ENCODE peak calls at places on chromosomes 5 and 9, in eight cellular contexts. K is A673; A is dorsolateral prefrontal cortex; E is CD8-positive, alpha-beta memory T cell; G is CD4-positive, alpha-beta memory T cell; S is ovary; Q is GM12865; T is hepatocyte. Y is an unnamed sample.

GRCh38 chr9:134171316-134172197 is 7.2 kb upstream of the RNU6ATAC start:
- DNase-seq in K (no peak), A (no peak), E (no peak), G (no peak), S (no peak), Q (no peak), T (peak), Y (no peak)

GRCh38 chr5:159533197-159533596 is 202.9 kb upstream of the IL12B start:
- DNase-seq in K (no peak), A (no peak), E (no peak), G (no peak), S (no peak), Q (no peak), T (peak), Y (no peak)

GRCh38 chr5:102670224-102670836 is 84.8 kb upstream of the PAM start:
- DNase-seq in K (peak), A (no peak), E (no peak), G (no peak), S (no peak), Q (no peak), T (peak), Y (no peak)

GRCh38 chr5:134451618-134452505 is 40.2 kb upstream of the CDKN2AIPNL start:
- DNase-seq in K (peak), A (peak), E (no peak), G (no peak), S (peak), Q (no peak), T (peak), Y (peak)

GRCh38 chr5:71974165-71974564 is 133.1 kb upstream of the MAP1B start:
- DNase-seq in K (no peak), A (no peak), E (no peak), G (no peak), S (no peak), Q (no peak), T (no peak), Y (no peak)

GRCh38 chr5:77152441-77152840 is 58.0 kb upstream of the PDE8B start:
- DNase-seq in K (no peak), A (no peak), E (no peak), G (no peak), S (no peak), Q (no peak), T (no peak), Y (no peak)

GRCh38 chr9:74770508-74771261 is 117.0 kb downstream of the TRPM6 start:
- DNase-seq in K (peak), A (no peak), E (peak), G (peak), S (no peak), Q (peak), T (peak), Y (no peak)

GRCh38 chr9:124768778-124769350 is 2.2 kb downstream of the NR6A1 start:
- DNase-seq in K (no peak), A (no peak), E (no peak), G (no peak), S (no peak), Q (no peak), T (no peak), Y (no peak)

GRCh38 chr5:140219068-140219971 is 44.3 kb downstream of the CYSTM1 start:
- DNase-seq in K (no peak), A (no peak), E (no peak), G (no peak), S (no peak), Q (no peak), T (no peak), Y (no peak)

GRCh38 chr9:129868571-129869486 is 33.6 kb downstream of the USP20 start:
- DNase-seq in K (no peak), A (peak), E (peak), G (peak), S (no peak), Q (no peak), T (no peak), Y (no peak)

GRCh38 chr5:1322955-1323802 is 21.7 kb downstream of the CLPTM1L start:
- DNase-seq in K (no peak), A (peak), E (no peak), G (no peak), S (peak), Q (no peak), T (no peak), Y (peak)

GRCh38 chr9:111586378-111586777 is 13.1 kb downstream of the PTGR1 start:
- DNase-seq in K (no peak), A (no peak), E (no peak), G (no peak), S (no peak), Q (no peak), T (no peak), Y (no peak)

GRCh38 chr9:5354184-5354583 is 14.5 kb upstream of the RLN1 start:
- DNase-seq in K (no peak), A (no peak), E (no peak), G (no peak), S (no peak), Q (no peak), T (no peak), Y (no peak)

GRCh38 chr5:99088309-99088708 is 159.5 kb upstream of the CHD1 start:
- DNase-seq in K (no peak), A (no peak), E (no peak), G (no peak), S (no peak), Q (no peak), T (no peak), Y (no peak)

GRCh38 chr9:16386579-16387077 is 483.8 kb downstream of the BNC2 start:
- DNase-seq in K (no peak), A (no peak), E (no peak), G (no peak), S (no peak), Q (no peak), T (no peak), Y (no peak)

GRCh38 chr5:168364738-168365550 is 73.5 kb downstream of the WWC1 start:
- DNase-seq in K (no peak), A (no peak), E (no peak), G (no peak), S (no peak), Q (no peak), T (peak), Y (no peak)

GRCh38 chr9:82491604-82492003 is 503.0 kb downstream of the SPATA31D1 start:
- DNase-seq in K (no peak), A (no peak), E (no peak), G (no peak), S (no peak), Q (no peak), T (no peak), Y (no peak)

GRCh38 chr5:98096155-98096554 is 677.3 kb upstream of the RGMB start:
- DNase-seq in K (no peak), A (no peak), E (no peak), G (no peak), S (no peak), Q (no peak), T (no peak), Y (no peak)

GRCh38 chr5:126445502-126446174 is 22.4 kb downstream of the GRAMD2B start:
- DNase-seq in K (no peak), A (no peak), E (no peak), G (no peak), S (no peak), Q (no peak), T (no peak), Y (no peak)

GRCh38 chr9:32839013-32839442 is 55.7 kb downstream of the TMEM215 start:
- DNase-seq in K (no peak), A (no peak), E (no peak), G (no peak), S (no peak), Q (no peak), T (no peak), Y (no peak)

GRCh38 chr5:14180437-14180836 is 37.3 kb downstream of the TRIO start:
- DNase-seq in K (no peak), A (no peak), E (no peak), G (no peak), S (no peak), Q (no peak), T (no peak), Y (no peak)

GRCh38 chr9:104746798-104747197 is 685 bp upstream of the NIPSNAP3A start:
- DNase-seq in K (no peak), A (no peak), E (no peak), G (no peak), S (no peak), Q (no peak), T (no peak), Y (no peak)

GRCh38 chr5:147483197-147483790 is 26.6 kb downstream of the DPYSL3 start:
- DNase-seq in K (no peak), A (no peak), E (no peak), G (no peak), S (no peak), Q (no peak), T (no peak), Y (no peak)

GRCh38 chr9:133114451-133114885 is 6.6 kb downstream of the RALGDS start:
- DNase-seq in K (peak), A (peak), E (no peak), G (no peak), S (no peak), Q (no peak), T (no peak), Y (peak)

GRCh38 chr9:84839538-84839937 is 170.0 kb downstream of the NTRK2 start:
- DNase-seq in K (no peak), A (peak), E (no peak), G (no peak), S (no peak), Q (no peak), T (peak), Y (no peak)

GRCh38 chr5:154301726-154302125 is 111.2 kb downstream of the GALNT10 start:
- DNase-seq in K (no peak), A (peak), E (no peak), G (no peak), S (no peak), Q (no peak), T (no peak), Y (no peak)

GRCh38 chr5:44691811-44692210 is 116.9 kb upstream of the MRPS30 start:
- DNase-seq in K (no peak), A (no peak), E (no peak), G (no peak), S (no peak), Q (no peak), T (no peak), Y (no peak)

GRCh38 chr5:116137544-116138378 is 52.9 kb downstream of the COMMD10 start:
- DNase-seq in K (peak), A (no peak), E (peak), G (peak), S (no peak), Q (peak), T (peak), Y (no peak)

GRCh38 chr9:126755325-126755875 is 49.4 kb upstream of the ZBTB43 start:
- DNase-seq in K (no peak), A (no peak), E (no peak), G (no peak), S (no peak), Q (no peak), T (no peak), Y (no peak)

DNA sequence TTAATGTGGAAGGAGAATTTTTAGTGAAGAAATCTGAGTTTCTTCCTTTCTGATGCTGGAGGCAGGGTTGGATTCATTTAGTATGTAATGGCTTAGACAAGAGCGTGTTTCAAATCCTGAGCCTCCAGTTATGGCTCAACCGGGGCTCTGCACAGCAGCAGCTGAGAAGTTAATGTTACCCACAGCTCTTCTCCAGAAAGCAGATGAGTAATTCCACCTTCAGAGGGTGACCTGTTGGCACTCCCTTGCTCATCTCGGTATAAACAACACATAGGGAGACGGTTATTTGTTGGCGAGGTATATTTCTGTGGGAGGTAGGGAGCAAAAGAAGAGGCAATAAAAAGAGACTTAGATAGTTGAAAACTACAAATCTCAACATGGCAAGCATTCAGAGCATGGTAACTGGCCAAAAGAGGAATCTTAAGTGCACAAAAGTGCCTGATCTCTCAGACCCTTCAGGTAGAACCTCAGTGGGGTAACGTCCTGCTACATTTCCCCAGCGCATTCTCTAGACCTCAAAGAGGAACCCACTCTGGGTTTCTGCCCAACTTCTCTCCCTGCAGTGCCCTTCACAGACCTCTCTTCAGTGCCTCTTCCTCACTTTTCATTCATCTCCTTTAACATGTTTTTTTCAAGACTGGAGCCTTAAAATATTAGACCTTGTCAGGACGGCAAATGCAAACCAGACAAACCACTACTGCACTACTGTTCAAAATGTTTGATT is 417.5 kb upstream of the ADAMTSL1 start:
- DNase-seq in K (no peak), A (no peak), E (no peak), G (no peak), S (no peak), Q (no peak), T (no peak), Y (no peak)
- H3K4me3 ChIP-seq in K (no peak), A (no peak), E (no peak), G (no peak), S (no peak), Q (no peak), T (no peak), Y (no peak)

GRCh38 chr9:137079401-137079787 is 2.1 kb downstream of the UAP1L1 start:
- DNase-seq in K (no peak), A (no peak), E (no peak), G (no peak), S (no peak), Q (no peak), T (no peak), Y (no peak)

GRCh38 chr9:137080260-137081122 is 3.2 kb downstream of the UAP1L1 start:
- DNase-seq in K (no peak), A (no peak), E (no peak), G (no peak), S (no peak), Q (no peak), T (no peak), Y (no peak)

GRCh38 chr9:137077010-137077747 is at the start of gene UAP1L1:
- DNase-seq in K (peak), A (peak), E (peak), G (peak), S (peak), Q (peak), T (peak), Y (peak)

GRCh38 chr9:137077758-137078693 is 709 bp downstream of the UAP1L1 start:
- DNase-seq in K (no peak), A (peak), E (peak), G (no peak), S (no peak), Q (peak), T (no peak), Y (no peak)

GRCh38 chr9:137078701-137079400 is 1.5 kb downstream of the UAP1L1 start:
- DNase-seq in K (no peak), A (no peak), E (no peak), G (no peak), S (no peak), Q (no peak), T (no peak), Y (no peak)
- H3K4me3 ChIP-seq in K (peak), A (peak), E (peak), G (no peak), S (no peak), Q (peak), T (no peak), Y (no peak)

GRCh38 chr9:78023003-78023741 is 8.4 kb downstream of the GNAQ start:
- DNase-seq in K (peak), A (no peak), E (no peak), G (no peak), S (no peak), Q (no peak), T (peak), Y (peak)
- H3K4me3 ChIP-seq in K (peak), A (no peak), E (no peak), G (no peak), S (no peak), Q (no peak), T (no peak), Y (no peak)

GRCh38 chr5:74888117-74888516 is 21.9 kb upstream of the FAM169A start:
- DNase-seq in K (no peak), A (no peak), E (no peak), G (no peak), S (no peak), Q (no peak), T (no peak), Y (no peak)
- H3K4me3 ChIP-seq in K (no peak), A (no peak), E (no peak), G (no peak), S (no peak), Q (no peak), T (no peak), Y (no peak)

GRCh38 chr5:64180661-64181343 is 15.2 kb downstream of the RNF180 start:
- DNase-seq in K (no peak), A (no peak), E (no peak), G (no peak), S (no peak), Q (no peak), T (no peak), Y (no peak)
- H3K4me3 ChIP-seq in K (no peak), A (no peak), E (no peak), G (no peak), S (no peak), Q (no peak), T (no peak), Y (peak)